ENCODE peak calls at places on chromosome 20, in ten cellular contexts. I is kidney epithelial cell; A is LHCN-M2; K is amygdala; C is stimulated activated CD8-positive, alpha-beta memory T cell treated with anti-CD3 and anti-CD28 coated beads, Interleukin-4, amount 100 ng/mL, for 48 hours; T is effector memory CD8-positive, alpha-beta T cell; V is Right ventricle myocardium inferior; F is stimulated activated CD4-positive, alpha-beta T cell treated with anti-CD3 and anti-CD28 coated beads, Interleukin-4, amount 100 ng/mL, for 1 hour; B is Peyer's patch; S is astrocyte of the spinal cord. R is an unnamed sample.

GRCh38 chr20:24948939-24949679 is at the start of gene CST7:
- DNase-seq in I (no peak), A (no peak), K (no peak), C (peak; percentile 90), T (peak; percentile 84), V (no peak), F (peak; percentile 74), B (peak; percentile 88), S (no peak), R (no peak)

GRCh38 chr20:45629496-45630100 is at the start of gene WFDC10A:
- DNase-seq in I (peak; percentile 16), A (peak; percentile 49), K (no peak), C (peak; percentile 46), T (no peak), V (no peak), F (no peak), B (peak; percentile 74), S (peak; percentile 25), R (peak; percentile 27)

GRCh38 chr20:1341561-1342265 is 12.8 kb upstream of the SDCBP2 start:
- DNase-seq in I (no peak), A (peak; percentile 92), K (no peak), C (no peak), T (no peak), V (no peak), F (no peak), B (no peak), S (peak; percentile 31), R (no peak)

GRCh38 chr20:24910461-24910860 is 38.6 kb upstream of the CST7 start:
- DNase-seq in I (no peak), A (no peak), K (no peak), C (no peak), T (no peak), V (peak; percentile 48), F (no peak), B (no peak), S (no peak), R (no peak)

GRCh38 chr20:63891061-63892002 is 3.6 kb upstream of the DNAJC5 start:
- DNase-seq in I (no peak), A (no peak), K (no peak), C (no peak), T (no peak), V (peak; percentile 34), F (no peak), B (peak; percentile 83), S (no peak), R (no peak)

GRCh38 chr20:32626859-32627636 is 41.9 kb upstream of the NOL4L start:
- DNase-seq in I (no peak), A (no peak), K (peak; percentile 31), C (no peak), T (no peak), V (no peak), F (no peak), B (peak; percentile 60), S (no peak), R (no peak)

GRCh38 chr20:1478566-1478965 is 11.9 kb upstream of the NSFL1C start:
- DNase-seq in I (peak; percentile 53), A (peak; percentile 67), K (no peak), C (no peak), T (no peak), V (no peak), F (no peak), B (no peak), S (peak; percentile 36), R (no peak)

GRCh38 chr20:44326391-44327159 is 10.3 kb upstream of the R3HDML start:
- DNase-seq in I (no peak), A (no peak), K (no peak), C (peak; percentile 42), T (no peak), V (no peak), F (peak; percentile 30), B (no peak), S (no peak), R (no peak)

GRCh38 chr20:35004749-35005462 is 49.2 kb downstream of the MYH7B start:
- DNase-seq in I (no peak), A (no peak), K (no peak), C (no peak), T (no peak), V (peak; percentile 41), F (no peak), B (no peak), S (no peak), R (no peak)

GRCh38 chr20:63309261-63310071 is 16.5 kb downstream of the COL20A1 start:
- DNase-seq in I (no peak), A (peak; percentile 15), K (peak; percentile 15), C (peak; percentile 53), T (no peak), V (peak; percentile 62), F (peak; percentile 36), B (no peak), S (peak; percentile 10), R (no peak)

GRCh38 chr20:51565741-51566140 is 23.2 kb upstream of the NFATC2 start:
- DNase-seq in I (no peak), A (peak; percentile 29), K (no peak), C (no peak), T (no peak), V (no peak), F (no peak), B (no peak), S (peak; percentile 73), R (no peak)

GRCh38 chr20:37890108-37890507 is 12.8 kb upstream of the VSTM2L start:
- DNase-seq in I (no peak), A (no peak), K (no peak), C (no peak), T (no peak), V (no peak), F (no peak), B (no peak), S (no peak), R (no peak)

GRCh38 chr20:41110930-41111577 is 26.3 kb upstream of the PLCG1 start:
- DNase-seq in I (no peak), A (no peak), K (no peak), C (no peak), T (no peak), V (no peak), F (no peak), B (no peak), S (no peak), R (no peak)

GRCh38 chr20:32483351-32484220 is 101.5 kb downstream of the NOL4L start:
- DNase-seq in I (peak; percentile 61), A (peak; percentile 67), K (peak; percentile 53), C (peak; percentile 69), T (peak; percentile 69), V (peak; percentile 81), F (peak; percentile 70), B (peak; percentile 83), S (peak; percentile 87), R (no peak)

GRCh38 chr20:43940518-43941225 is 26.0 kb downstream of the TOX2 start:
- DNase-seq in I (no peak), A (no peak), K (no peak), C (no peak), T (no peak), V (no peak), F (no peak), B (no peak), S (no peak), R (no peak)

GRCh38 chr20:50597406-50597969 is 87.3 kb downstream of the PTPN1 start:
- DNase-seq in I (no peak), A (no peak), K (no peak), C (no peak), T (no peak), V (no peak), F (no peak), B (no peak), S (no peak), R (no peak)

GRCh38 chr20:50014570-50015562 is 32.1 kb downstream of the SNAI1 start:
- DNase-seq in I (no peak), A (no peak), K (no peak), C (no peak), T (no peak), V (peak; percentile 63), F (no peak), B (no peak), S (no peak), R (no peak)

GRCh38 chr20:13671500-13672288 is 33.0 kb upstream of the TASP1 start:
- DNase-seq in I (no peak), A (peak; percentile 7), K (no peak), C (no peak), T (no peak), V (no peak), F (no peak), B (no peak), S (peak; percentile 32), R (peak; percentile 66)

GRCh38 chr20:12072221-12072944 is 154.7 kb downstream of the BTBD3 start:
- DNase-seq in I (no peak), A (no peak), K (no peak), C (no peak), T (no peak), V (no peak), F (no peak), B (no peak), S (no peak), R (no peak)

GRCh38 chr20:16064991-16065707 is 508.1 kb downstream of the KIF16B start:
- DNase-seq in I (no peak), A (peak; percentile 83), K (no peak), C (no peak), T (no peak), V (no peak), F (no peak), B (no peak), S (peak; percentile 0), R (no peak)

GRCh38 chr20:25685276-25686080 is 11.2 kb downstream of the ZNF337 start:
- DNase-seq in I (no peak), A (no peak), K (no peak), C (no peak), T (no peak), V (no peak), F (no peak), B (no peak), S (no peak), R (no peak)

GRCh38 chr20:24425523-24425922 is 43.9 kb upstream of the SYNDIG1 start:
- DNase-seq in I (no peak), A (no peak), K (no peak), C (no peak), T (no peak), V (no peak), F (no peak), B (no peak), S (no peak), R (no peak)

GRCh38 chr20:25215521-25215920 is 20.0 kb downstream of the ENTPD6 start:
- DNase-seq in I (no peak), A (no peak), K (no peak), C (no peak), T (no peak), V (no peak), F (no peak), B (no peak), S (no peak), R (no peak)

GRCh38 chr20:23646106-23646958 is 8.6 kb upstream of the CST3 start:
- DNase-seq in I (no peak), A (peak; percentile 49), K (no peak), C (no peak), T (no peak), V (no peak), F (no peak), B (no peak), S (peak; percentile 47), R (no peak)

GRCh38 chr20:33387177-33387576 is 14.1 kb downstream of the CDK5RAP1 start:
- DNase-seq in I (no peak), A (peak; percentile 63), K (no peak), C (no peak), T (no peak), V (peak; percentile 73), F (no peak), B (no peak), S (no peak), R (no peak)

GRCh38 chr20:63944078-63944941 is 11.9 kb downstream of the UCKL1 start:
- DNase-seq in I (no peak), A (no peak), K (no peak), C (no peak), T (no peak), V (no peak), F (no peak), B (no peak), S (no peak), R (no peak)

GRCh38 chr20:6480328-6481030 is 287.0 kb upstream of the BMP2 start:
- DNase-seq in I (no peak), A (no peak), K (no peak), C (no peak), T (no peak), V (no peak), F (no peak), B (no peak), S (no peak), R (no peak)

GRCh38 chr20:64057628-64058498 is 5.1 kb upstream of the TCEA2 start:
- DNase-seq in I (no peak), A (no peak), K (no peak), C (peak; percentile 95), T (peak; percentile 78), V (peak; percentile 90), F (peak; percentile 84), B (peak; percentile 92), S (peak; percentile 35), R (no peak)

R was measured in fibroblast of the conjunctiva.